ENCODE peak calls at places on chromosomes 4 and X, in ten cellular contexts. K is NAMALWA; M is amniotic epithelial cell; U is activated naive CD4-positive, alpha-beta T cell; Z is tibial nerve; I is aorta; A is NCI-H1930; V is GM04504; B is stimulated activated CD4-positive, alpha-beta T cell treated with anti-CD3 and anti-CD28 coated beads, Interleukin-4, amount 100 ng/mL, for 1 hour; N is coronary artery. J is an unnamed sample.

GRCh38 chr4:157221895-157222763 is 1.6 kb downstream of the GRIA2 start:
- DNase-seq in K (no peak), M (no peak), U (no peak), Z (no peak), I (peak), A (peak), V (no peak), B (no peak), N (no peak), J (peak)

GRCh38 chr4:53744446-53745160 is 153.3 kb upstream of the LNX1 start:
- DNase-seq in K (peak), M (no peak), U (no peak), Z (no peak), I (no peak), A (peak), V (no peak), B (no peak), N (no peak), J (no peak)

GRCh38 chrX:101160001-101160400 is 59.6 kb upstream of the DRP2 start:
- DNase-seq in K (no peak), M (no peak), U (no peak), Z (no peak), I (no peak), A (no peak), V (peak), B (no peak), N (no peak), J (no peak)

GRCh38 chrX:29042341-29042740 is 455.1 kb downstream of the IL1RAPL1 start:
- DNase-seq in K (no peak), M (no peak), U (no peak), Z (no peak), I (no peak), A (no peak), V (no peak), B (no peak), N (no peak), J (no peak)

GRCh38 chr4:102569200-102569599 is 68.0 kb downstream of the NFKB1 start:
- DNase-seq in K (no peak), M (peak), U (no peak), Z (no peak), I (no peak), A (no peak), V (no peak), B (no peak), N (no peak), J (no peak)

GRCh38 chrX:105646592-105647372 is 175.6 kb upstream of the NRK start:
- DNase-seq in K (no peak), M (no peak), U (no peak), Z (no peak), I (peak), A (no peak), V (no peak), B (no peak), N (no peak), J (no peak)

GRCh38 chr4:184351560-184352451 is 122.5 kb downstream of the IRF2 start:
- DNase-seq in K (no peak), M (no peak), U (no peak), Z (no peak), I (no peak), A (no peak), V (no peak), B (no peak), N (no peak), J (no peak)

GRCh38 chr4:110485452-110485851 is 9.5 kb downstream of the ENPEP start:
- DNase-seq in K (no peak), M (no peak), U (no peak), Z (no peak), I (no peak), A (no peak), V (no peak), B (no peak), N (no peak), J (no peak)

GRCh38 chrX:42422961-42423360 is 355.0 kb downstream of the PPP1R2C start:
- DNase-seq in K (no peak), M (no peak), U (no peak), Z (no peak), I (no peak), A (no peak), V (no peak), B (no peak), N (no peak), J (no peak)

GRCh38 chrX:10099411-10099810 is 57.4 kb upstream of the CLCN4 start:
- DNase-seq in K (no peak), M (no peak), U (no peak), Z (no peak), I (no peak), A (no peak), V (no peak), B (no peak), N (no peak), J (no peak)

GRCh38 chr4:184168406-184169019 is 49.2 kb downstream of the ENPP6 start:
- DNase-seq in K (peak), M (peak), U (peak), Z (peak), I (peak), A (peak), V (peak), B (peak), N (no peak), J (peak)

GRCh38 chr4:95377511-95377910 is 171.3 kb downstream of the UNC5C start:
- DNase-seq in K (no peak), M (no peak), U (no peak), Z (no peak), I (no peak), A (no peak), V (no peak), B (no peak), N (no peak), J (no peak)